ENCODE peak calls at places on chromosomes 4 and X, in nine cellular contexts. H, K, A, D, U, V, B, Z and J are unnamed samples.

GRCh38 chrX:94908648-94909047 is 1234.6 kb downstream of the FAM133A start:
- DNase-seq in H (no peak), K (no peak), A (no peak), D (no peak), U (no peak), V (no peak), B (no peak), Z (no peak), J (no peak)

GRCh38 chr4:183332447-183332846 is 10.2 kb upstream of the CLDN24 start:
- DNase-seq in H (no peak), K (no peak), A (no peak), D (no peak), U (no peak), V (no peak), B (no peak), Z (no peak), J (no peak)

GRCh38 chrX:153468008-153468580 is 2.3 kb downstream of the HAUS7 start:
- DNase-seq in H (no peak), K (no peak), A (no peak), D (no peak), U (no peak), V (no peak), B (no peak), Z (no peak), J (no peak)

GRCh38 chr4:67198757-67199156 is 346.5 kb downstream of the CENPC start:
- DNase-seq in H (peak; percentile 9), K (no peak), A (peak; percentile 18), D (no peak), U (no peak), V (peak; percentile 62), B (peak; percentile 60), Z (no peak), J (peak; percentile 64)

GRCh38 chr4:69497081-69497480 is 1.4 kb upstream of the UGT2B4 start:
- DNase-seq in H (no peak), K (no peak), A (no peak), D (no peak), U (no peak), V (no peak), B (no peak), Z (no peak), J (peak; percentile 27)

GRCh38 chrX:49263631-49264030 is 879 bp downstream of the FOXP3 start:
- DNase-seq in H (no peak), K (no peak), A (no peak), D (no peak), U (no peak), V (no peak), B (no peak), Z (no peak), J (no peak)

GRCh38 chrX:46630141-46630540 is 56.6 kb downstream of the CHST7 start:
- DNase-seq in H (no peak), K (no peak), A (no peak), D (no peak), U (no peak), V (no peak), B (no peak), Z (no peak), J (no peak)

GRCh38 chrX:130261494-130261893 is 7.2 kb downstream of the ZNF280C start:
- DNase-seq in H (no peak), K (no peak), A (no peak), D (no peak), U (no peak), V (no peak), B (no peak), Z (no peak), J (no peak)

GRCh38 chr4:157075811-157076577 is at the start of gene GLRB:
- DNase-seq in H (peak; percentile 71), K (peak; percentile 27), A (no peak), D (no peak), U (peak; percentile 71), V (no peak), B (no peak), Z (no peak), J (peak; percentile 26)

GRCh38 chrX:64352084-64352483 is 43.2 kb downstream of the MTMR8 start:
- DNase-seq in H (no peak), K (no peak), A (no peak), D (no peak), U (no peak), V (no peak), B (no peak), Z (no peak), J (no peak)

GRCh38 chr4:82523179-82523578 is 38.6 kb downstream of the TMEM150C start:
- DNase-seq in H (peak; percentile 29), K (no peak), A (no peak), D (no peak), U (no peak), V (no peak), B (no peak), Z (no peak), J (peak; percentile 14)

GRCh38 chrX:119667111-119667928 is 25.6 kb downstream of the SEPTIN6 start:
- DNase-seq in H (peak; percentile 48), K (no peak), A (no peak), D (no peak), U (no peak), V (peak; percentile 28), B (no peak), Z (no peak), J (peak; percentile 46)

GRCh38 chrX:46601283-46601682 is 27.7 kb downstream of the CHST7 start:
- DNase-seq in H (no peak), K (no peak), A (no peak), D (no peak), U (no peak), V (peak; percentile 59), B (no peak), Z (no peak), J (no peak)

GRCh38 chr4:84710520-84710919 is 127.6 kb downstream of the CDS1 start:
- DNase-seq in H (no peak), K (no peak), A (no peak), D (no peak), U (no peak), V (no peak), B (no peak), Z (no peak), J (no peak)

GRCh38 chrX:136880003-136880451 is 498 bp downstream of the RBMX start:
- DNase-seq in H (peak; percentile 48), K (no peak), A (peak; percentile 17), D (no peak), U (no peak), V (no peak), B (no peak), Z (peak; percentile 42), J (peak; percentile 31)

GRCh38 chr4:24160358-24160757 is 270.5 kb upstream of the PPARGC1A start:
- DNase-seq in H (no peak), K (no peak), A (no peak), D (no peak), U (no peak), V (no peak), B (no peak), Z (no peak), J (peak; percentile 41)

GRCh38 chrX:42708222-42708621 is 69.7 kb downstream of the PPP1R2C start:
- DNase-seq in H (no peak), K (no peak), A (no peak), D (no peak), U (no peak), V (no peak), B (no peak), Z (no peak), J (no peak)

GRCh38 chrX:37287741-37288424 is 61.3 kb upstream of the PRRG1 start:
- DNase-seq in H (no peak), K (no peak), A (no peak), D (no peak), U (no peak), V (no peak), B (no peak), Z (no peak), J (no peak)

GRCh38 chr4:185304944-185305690 is 90.6 kb downstream of the LRP2BP start:
- DNase-seq in H (peak; percentile 15), K (no peak), A (peak; percentile 46), D (no peak), U (peak; percentile 57), V (no peak), B (no peak), Z (peak; percentile 43), J (peak; percentile 90)

GRCh38 chrX:24292358-24292757 is 21.5 kb downstream of the SUPT20HL2 start:
- DNase-seq in H (no peak), K (no peak), A (no peak), D (no peak), U (no peak), V (no peak), B (no peak), Z (no peak), J (no peak)

GRCh38 chr4:137703225-137703624 is 170.9 kb upstream of the PCDH18 start:
- DNase-seq in H (no peak), K (peak; percentile 75), A (no peak), D (no peak), U (no peak), V (no peak), B (no peak), Z (no peak), J (no peak)

GRCh38 chrX:9269134-9269533 is 195.7 kb upstream of the TBL1X start:
- DNase-seq in H (no peak), K (no peak), A (no peak), D (no peak), U (no peak), V (no peak), B (no peak), Z (no peak), J (no peak)

GRCh38 chrX:155027509-155028066 is 944 bp downstream of the FUNDC2 start:
- DNase-seq in H (no peak), K (peak; percentile 66), A (peak; percentile 42), D (peak; percentile 29), U (no peak), V (no peak), B (peak; percentile 21), Z (peak; percentile 42), J (peak; percentile 4)

GRCh38 chr4:180028682-180029081 is 2214.5 kb upstream of the TENM3 start:
- DNase-seq in H (no peak), K (no peak), A (peak; percentile 64), D (no peak), U (peak; percentile 63), V (no peak), B (no peak), Z (peak; percentile 21), J (peak; percentile 75)

GRCh38 chrX:47619486-47620302 is at the start of gene SYN1:
- DNase-seq in H (peak; percentile 94), K (peak; percentile 71), A (peak; percentile 46), D (no peak), U (peak; percentile 88), V (peak; percentile 81), B (peak; percentile 55), Z (peak; percentile 83), J (peak; percentile 82)

GRCh38 chr4:153232768-153233167 is 28.5 kb downstream of the TRIM2 start:
- DNase-seq in H (peak; percentile 71), K (no peak), A (no peak), D (no peak), U (peak; percentile 62), V (no peak), B (peak; percentile 2), Z (no peak), J (peak; percentile 92)

GRCh38 chr4:3019471-3019870 is 54.9 kb downstream of the HTT-AS start:
- DNase-seq in H (no peak), K (no peak), A (no peak), D (no peak), U (no peak), V (no peak), B (no peak), Z (no peak), J (no peak)

GRCh38 chr4:1547131-1547862 is 136.8 kb downstream of the FAM53A start:
- DNase-seq in H (no peak), K (no peak), A (no peak), D (no peak), U (no peak), V (no peak), B (no peak), Z (no peak), J (no peak)

GRCh38 chr4:41409095-41409494 is 128.9 kb upstream of the LIMCH1 start:
- DNase-seq in H (no peak), K (no peak), A (no peak), D (no peak), U (no peak), V (no peak), B (no peak), Z (no peak), J (no peak)